ENCODE peak calls at places on chromosome 10, in five cellular contexts. F is LHCN-M2; K is NCI-H226; Z is central memory CD8-positive, alpha-beta T cell; D is hypothalamus. G is an unnamed sample.

GRCh38 chr10:123715546-123715945 is 49.4 kb downstream of the GPR26 start:
- DNase-seq in F (no peak), K (no peak), Z (no peak), D (no peak), G (no peak)

GRCh38 chr10:78438094-78438906 is 404.6 kb downstream of the RPS24 start:
- DNase-seq in F (no peak), K (no peak), Z (no peak), D (no peak), G (no peak)

GRCh38 chr10:57657164-57657765 is 610.4 kb downstream of the IPMK start:
- DNase-seq in F (peak), K (peak), Z (no peak), D (no peak), G (peak)

GRCh38 chr10:118871244-118871865 is 116.6 kb upstream of the CACUL1 start:
- DNase-seq in F (peak), K (peak), Z (no peak), D (no peak), G (no peak)

GRCh38 chr10:95475827-95476481 is 85.2 kb downstream of the SORBS1 start:
- DNase-seq in F (no peak), K (no peak), Z (no peak), D (no peak), G (peak)

GRCh38 chr10:77165445-77166316 is 471.9 kb downstream of the KCNMA1 start:
- DNase-seq in F (peak), K (peak), Z (no peak), D (peak), G (peak)

GRCh38 chr10:62618576-62619408 is 185.7 kb upstream of the ADO start:
- DNase-seq in F (peak), K (peak), Z (no peak), D (no peak), G (peak)

GRCh38 chr10:78599122-78599853 is 469.5 kb upstream of the ZMIZ1 start:
- DNase-seq in F (no peak), K (no peak), Z (no peak), D (no peak), G (no peak)

GRCh38 chr10:27258838-27259532 is 18.4 kb upstream of the ACBD5 start:
- DNase-seq in F (no peak), K (no peak), Z (no peak), D (no peak), G (no peak)

GRCh38 chr10:74967850-74968620 is 141.6 kb downstream of the KAT6B start:
- DNase-seq in F (no peak), K (no peak), Z (no peak), D (no peak), G (no peak)

GRCh38 chr10:97325754-97326153 is 6.7 kb downstream of the FRAT1 start:
- DNase-seq in F (no peak), K (no peak), Z (no peak), D (no peak), G (no peak)

GRCh38 chr10:85319150-85319549 is 990.8 kb downstream of the CCSER2 start:
- DNase-seq in F (no peak), K (no peak), Z (no peak), D (no peak), G (no peak)